ENCODE peak calls at places on chromosomes 16 and 17, in five cellular contexts. One of them, this sample, is unnamed.

GRCh38 chr16:11757671-11758545 is 15.3 kb upstream of the TXNDC11 start:
- DNase-seq in cardiac septum: no peak
- DNase-seq in T-helper 1 cell: no peak
- DNase-seq in NCI-H1092: no peak
- DNase-seq in stimulated activated CD4-positive, alpha-beta T cell treated with anti-CD3 and anti-CD28 coated beads, Interleukin-1b, Interleukin-23, amount 100 ng/mL, for 48 hours: no peak
- DNase-seq in this sample: no peak

GRCh38 chr17:17768415-17769088 is 68.2 kb downstream of the SREBF1 start:
- DNase-seq in stimulated activated CD4-positive, alpha-beta T cell treated with anti-CD3 and anti-CD28 coated beads, Interleukin-1b, Interleukin-23, amount 100 ng/mL, for 48 hours: no peak
- DNase-seq in cardiac septum: no peak
- DNase-seq in T-helper 1 cell: no peak
- DNase-seq in NCI-H1092: no peak
- DNase-seq in this sample: no peak

GRCh38 chr17:37100231-37100630 is 151.5 kb downstream of the AATF start:
- DNase-seq in cardiac septum: no peak
- DNase-seq in stimulated activated CD4-positive, alpha-beta T cell treated with anti-CD3 and anti-CD28 coated beads, Interleukin-1b, Interleukin-23, amount 100 ng/mL, for 48 hours: no peak
- DNase-seq in NCI-H1092: no peak
- DNase-seq in T-helper 1 cell: no peak
- DNase-seq in this sample: no peak

GRCh38 chr17:77379837-77380236 is 239.1 kb downstream of the SEC14L1 start:
- DNase-seq in cardiac septum: no peak
- DNase-seq in T-helper 1 cell: no peak
- DNase-seq in NCI-H1092: no peak
- DNase-seq in stimulated activated CD4-positive, alpha-beta T cell treated with anti-CD3 and anti-CD28 coated beads, Interleukin-1b, Interleukin-23, amount 100 ng/mL, for 48 hours: no peak
- DNase-seq in this sample: no peak

GRCh38 chr17:17366941-17367885 is 64.0 kb downstream of the NT5M start:
- DNase-seq in NCI-H1092: no peak
- DNase-seq in stimulated activated CD4-positive, alpha-beta T cell treated with anti-CD3 and anti-CD28 coated beads, Interleukin-1b, Interleukin-23, amount 100 ng/mL, for 48 hours: no peak
- DNase-seq in T-helper 1 cell: no peak
- DNase-seq in cardiac septum: no peak
- DNase-seq in this sample: no peak

GRCh38 chr17:50026046-50026675 is 29.7 kb upstream of the ITGA3 start:
- DNase-seq in T-helper 1 cell: no peak
- DNase-seq in NCI-H1092: no peak
- DNase-seq in stimulated activated CD4-positive, alpha-beta T cell treated with anti-CD3 and anti-CD28 coated beads, Interleukin-1b, Interleukin-23, amount 100 ng/mL, for 48 hours: no peak
- DNase-seq in cardiac septum: no peak
- DNase-seq in this sample: no peak

GRCh38 chr16:2737895-2738418 is 14.5 kb upstream of the SRRM2 start:
- DNase-seq in stimulated activated CD4-positive, alpha-beta T cell treated with anti-CD3 and anti-CD28 coated beads, Interleukin-1b, Interleukin-23, amount 100 ng/mL, for 48 hours: no peak
- DNase-seq in cardiac septum: no peak
- DNase-seq in NCI-H1092: no peak
- DNase-seq in T-helper 1 cell: no peak
- DNase-seq in this sample: no peak

GRCh38 chr17:22203208-22203715 is 510.9 kb downstream of the KCNJ18 start:
- DNase-seq in NCI-H1092: no peak
- DNase-seq in stimulated activated CD4-positive, alpha-beta T cell treated with anti-CD3 and anti-CD28 coated beads, Interleukin-1b, Interleukin-23, amount 100 ng/mL, for 48 hours: no peak
- DNase-seq in T-helper 1 cell: no peak
- DNase-seq in cardiac septum: no peak
- DNase-seq in this sample: no peak

GRCh38 chr17:45777388-45777787 is 6.7 kb upstream of the CRHR1 start:
- DNase-seq in stimulated activated CD4-positive, alpha-beta T cell treated with anti-CD3 and anti-CD28 coated beads, Interleukin-1b, Interleukin-23, amount 100 ng/mL, for 48 hours: no peak
- DNase-seq in cardiac septum: no peak
- DNase-seq in NCI-H1092: no peak
- DNase-seq in T-helper 1 cell: no peak
- DNase-seq in this sample: no peak

GRCh38 chr16:22787456-22788189 is 26.3 kb upstream of the HS3ST2 start:
- DNase-seq in stimulated activated CD4-positive, alpha-beta T cell treated with anti-CD3 and anti-CD28 coated beads, Interleukin-1b, Interleukin-23, amount 100 ng/mL, for 48 hours: no peak
- DNase-seq in cardiac septum: no peak
- DNase-seq in NCI-H1092: no peak
- DNase-seq in T-helper 1 cell: no peak
- DNase-seq in this sample: no peak

GRCh38 chr16:57536306-57537193 is at the start of gene CCDC102A:
- DNase-seq in NCI-H1092: no peak
- DNase-seq in T-helper 1 cell: peak; percentile 37
- DNase-seq in stimulated activated CD4-positive, alpha-beta T cell treated with anti-CD3 and anti-CD28 coated beads, Interleukin-1b, Interleukin-23, amount 100 ng/mL, for 48 hours: peak; percentile 51
- DNase-seq in cardiac septum: peak; percentile 75
- DNase-seq in this sample: no peak

GRCh38 chr16:25546781-25547180 is 145.0 kb upstream of the HS3ST4 start:
- DNase-seq in stimulated activated CD4-positive, alpha-beta T cell treated with anti-CD3 and anti-CD28 coated beads, Interleukin-1b, Interleukin-23, amount 100 ng/mL, for 48 hours: no peak
- DNase-seq in T-helper 1 cell: no peak
- DNase-seq in NCI-H1092: no peak
- DNase-seq in cardiac septum: no peak
- DNase-seq in this sample: no peak

GRCh38 chr16:87420401-87421368 is 28.5 kb downstream of the MAP1LC3B start:
- DNase-seq in NCI-H1092: no peak
- DNase-seq in stimulated activated CD4-positive, alpha-beta T cell treated with anti-CD3 and anti-CD28 coated beads, Interleukin-1b, Interleukin-23, amount 100 ng/mL, for 48 hours: no peak
- DNase-seq in T-helper 1 cell: no peak
- DNase-seq in cardiac septum: peak; percentile 50
- DNase-seq in this sample: no peak

GRCh38 chr16:50234771-50235556 is 31.4 kb upstream of the ADCY7 start:
- DNase-seq in T-helper 1 cell: no peak
- DNase-seq in cardiac septum: no peak
- DNase-seq in NCI-H1092: no peak
- DNase-seq in stimulated activated CD4-positive, alpha-beta T cell treated with anti-CD3 and anti-CD28 coated beads, Interleukin-1b, Interleukin-23, amount 100 ng/mL, for 48 hours: no peak
- DNase-seq in this sample: no peak

GRCh38 chr16:4317471-4318170 is 1.8 kb downstream of the GLIS2 start:
- DNase-seq in NCI-H1092: no peak
- DNase-seq in cardiac septum: no peak
- DNase-seq in T-helper 1 cell: no peak
- DNase-seq in stimulated activated CD4-positive, alpha-beta T cell treated with anti-CD3 and anti-CD28 coated beads, Interleukin-1b, Interleukin-23, amount 100 ng/mL, for 48 hours: no peak
- DNase-seq in this sample: peak; percentile 29

GRCh38 chr17:27489045-27489715 is 32.9 kb downstream of the KSR1 start:
- DNase-seq in cardiac septum: peak; percentile 86
- DNase-seq in T-helper 1 cell: no peak
- DNase-seq in stimulated activated CD4-positive, alpha-beta T cell treated with anti-CD3 and anti-CD28 coated beads, Interleukin-1b, Interleukin-23, amount 100 ng/mL, for 48 hours: no peak
- DNase-seq in NCI-H1092: no peak
- DNase-seq in this sample: no peak

GRCh38 chr17:14143678-14144077 is 74.4 kb downstream of the COX10 start:
- DNase-seq in cardiac septum: no peak
- DNase-seq in NCI-H1092: peak; percentile 8
- DNase-seq in stimulated activated CD4-positive, alpha-beta T cell treated with anti-CD3 and anti-CD28 coated beads, Interleukin-1b, Interleukin-23, amount 100 ng/mL, for 48 hours: no peak
- DNase-seq in T-helper 1 cell: no peak
- DNase-seq in this sample: no peak

GRCh38 chr17:63774982-63775290 is 966 bp downstream of the DDX42 start:
- DNase-seq in cardiac septum: no peak
- DNase-seq in T-helper 1 cell: no peak
- DNase-seq in stimulated activated CD4-positive, alpha-beta T cell treated with anti-CD3 and anti-CD28 coated beads, Interleukin-1b, Interleukin-23, amount 100 ng/mL, for 48 hours: no peak
- DNase-seq in NCI-H1092: no peak
- DNase-seq in this sample: no peak

GRCh38 chr16:82011199-82011641 is at the start of gene SDR42E1:
- DNase-seq in T-helper 1 cell: peak; percentile 38
- DNase-seq in NCI-H1092: peak; percentile 22
- DNase-seq in cardiac septum: no peak
- DNase-seq in stimulated activated CD4-positive, alpha-beta T cell treated with anti-CD3 and anti-CD28 coated beads, Interleukin-1b, Interleukin-23, amount 100 ng/mL, for 48 hours: peak; percentile 67
- DNase-seq in this sample: peak; percentile 86

GRCh38 chr16:85916141-85916890 is 17.4 kb downstream of the IRF8 start:
- DNase-seq in T-helper 1 cell: no peak
- DNase-seq in stimulated activated CD4-positive, alpha-beta T cell treated with anti-CD3 and anti-CD28 coated beads, Interleukin-1b, Interleukin-23, amount 100 ng/mL, for 48 hours: no peak
- DNase-seq in cardiac septum: no peak
- DNase-seq in NCI-H1092: no peak
- DNase-seq in this sample: no peak

GRCh38 chr17:38898812-38899348 is 26.5 kb upstream of the LASP1NB start:
- DNase-seq in cardiac septum: no peak
- DNase-seq in stimulated activated CD4-positive, alpha-beta T cell treated with anti-CD3 and anti-CD28 coated beads, Interleukin-1b, Interleukin-23, amount 100 ng/mL, for 48 hours: peak; percentile 91
- DNase-seq in T-helper 1 cell: peak; percentile 70
- DNase-seq in NCI-H1092: no peak
- DNase-seq in this sample: no peak

GRCh38 chr17:33730131-33730530 is 437.0 kb upstream of the ASIC2 start:
- DNase-seq in stimulated activated CD4-positive, alpha-beta T cell treated with anti-CD3 and anti-CD28 coated beads, Interleukin-1b, Interleukin-23, amount 100 ng/mL, for 48 hours: no peak
- DNase-seq in cardiac septum: no peak
- DNase-seq in T-helper 1 cell: no peak
- DNase-seq in NCI-H1092: no peak
- DNase-seq in this sample: no peak

GRCh38 chr17:8680402-8680801 is 49.9 kb upstream of the MYH10 start:
- DNase-seq in T-helper 1 cell: no peak
- DNase-seq in stimulated activated CD4-positive, alpha-beta T cell treated with anti-CD3 and anti-CD28 coated beads, Interleukin-1b, Interleukin-23, amount 100 ng/mL, for 48 hours: no peak
- DNase-seq in cardiac septum: no peak
- DNase-seq in NCI-H1092: no peak
- DNase-seq in this sample: no peak

GRCh38 chr17:58755577-58756245 is at the start of gene PPM1E:
- DNase-seq in T-helper 1 cell: no peak
- DNase-seq in cardiac septum: no peak
- DNase-seq in NCI-H1092: peak; percentile 89
- DNase-seq in stimulated activated CD4-positive, alpha-beta T cell treated with anti-CD3 and anti-CD28 coated beads, Interleukin-1b, Interleukin-23, amount 100 ng/mL, for 48 hours: peak; percentile 40
- DNase-seq in this sample: peak; percentile 96

GRCh38 chr16:2238396-2239230 is 2.4 kb downstream of the DNASE1L2 start:
- DNase-seq in NCI-H1092: no peak
- DNase-seq in cardiac septum: no peak
- DNase-seq in stimulated activated CD4-positive, alpha-beta T cell treated with anti-CD3 and anti-CD28 coated beads, Interleukin-1b, Interleukin-23, amount 100 ng/mL, for 48 hours: no peak
- DNase-seq in T-helper 1 cell: no peak
- DNase-seq in this sample: no peak

GRCh38 chr17:63537001-63537400 is 13.3 kb upstream of the DCAF7 start:
- DNase-seq in cardiac septum: no peak
- DNase-seq in NCI-H1092: no peak
- DNase-seq in stimulated activated CD4-positive, alpha-beta T cell treated with anti-CD3 and anti-CD28 coated beads, Interleukin-1b, Interleukin-23, amount 100 ng/mL, for 48 hours: no peak
- DNase-seq in T-helper 1 cell: no peak
- DNase-seq in this sample: no peak

GRCh38 chr16:24700549-24701392 is 28.7 kb upstream of the TNRC6A start:
- DNase-seq in stimulated activated CD4-positive, alpha-beta T cell treated with anti-CD3 and anti-CD28 coated beads, Interleukin-1b, Interleukin-23, amount 100 ng/mL, for 48 hours: no peak
- DNase-seq in T-helper 1 cell: no peak
- DNase-seq in cardiac septum: peak; percentile 78
- DNase-seq in NCI-H1092: no peak
- DNase-seq in this sample: no peak

GRCh38 chr17:73933871-73934270 is 269.6 kb upstream of the RPL38 start:
- DNase-seq in cardiac septum: no peak
- DNase-seq in T-helper 1 cell: no peak
- DNase-seq in stimulated activated CD4-positive, alpha-beta T cell treated with anti-CD3 and anti-CD28 coated beads, Interleukin-1b, Interleukin-23, amount 100 ng/mL, for 48 hours: no peak
- DNase-seq in NCI-H1092: no peak
- DNase-seq in this sample: no peak

GRCh38 chr17:4001048-4001590 is 36.9 kb upstream of the ATP2A3 start:
- DNase-seq in stimulated activated CD4-positive, alpha-beta T cell treated with anti-CD3 and anti-CD28 coated beads, Interleukin-1b, Interleukin-23, amount 100 ng/mL, for 48 hours: no peak
- DNase-seq in T-helper 1 cell: no peak
- DNase-seq in NCI-H1092: no peak
- DNase-seq in cardiac septum: no peak
- DNase-seq in this sample: no peak

GRCh38 chr17:18084256-18084655 is 3.5 kb upstream of the DRG2 start:
- DNase-seq in T-helper 1 cell: no peak
- DNase-seq in cardiac septum: no peak
- DNase-seq in NCI-H1092: no peak
- DNase-seq in stimulated activated CD4-positive, alpha-beta T cell treated with anti-CD3 and anti-CD28 coated beads, Interleukin-1b, Interleukin-23, amount 100 ng/mL, for 48 hours: no peak
- DNase-seq in this sample: no peak

GRCh38 chr17:39196820-39197331 is 593 bp downstream of the CACNB1 start:
- DNase-seq in T-helper 1 cell: no peak
- DNase-seq in cardiac septum: no peak
- DNase-seq in stimulated activated CD4-positive, alpha-beta T cell treated with anti-CD3 and anti-CD28 coated beads, Interleukin-1b, Interleukin-23, amount 100 ng/mL, for 48 hours: no peak
- DNase-seq in NCI-H1092: no peak
- DNase-seq in this sample: peak; percentile 30

GRCh38 chr16:71853413-71853812 is 7.6 kb downstream of the ATXN1L start:
- DNase-seq in T-helper 1 cell: no peak
- DNase-seq in stimulated activated CD4-positive, alpha-beta T cell treated with anti-CD3 and anti-CD28 coated beads, Interleukin-1b, Interleukin-23, amount 100 ng/mL, for 48 hours: no peak
- DNase-seq in NCI-H1092: no peak
- DNase-seq in cardiac septum: no peak
- DNase-seq in this sample: no peak

This sample was measured in COR-L47.